ENCODE peak calls at places on chromosome 6, in four cellular contexts. One of them, this sample, is unnamed.

GRCh38 chr6:43842231-43842794 is 72.3 kb downstream of the VEGFA start:
- DNase-seq in GM12878: no peak
- DNase-seq in K562: no peak
- DNase-seq in HepG2: no peak
- DNase-seq in this sample: no peak

GRCh38 chr6:168223150-168223549 is 96.4 kb downstream of the DACT2 start:
- DNase-seq in HepG2: no peak
- DNase-seq in GM12878: no peak
- DNase-seq in K562: no peak
- DNase-seq in this sample: no peak

GRCh38 chr6:16849280-16850210 is 88.3 kb upstream of the ATXN1 start:
- DNase-seq in HepG2: peak
- DNase-seq in GM12878: no peak
- DNase-seq in K562: no peak
- DNase-seq in this sample: peak

GRCh38 chr6:122798099-122798641 is 9.1 kb downstream of the SMPDL3A start:
- DNase-seq in HepG2: peak
- DNase-seq in GM12878: no peak
- DNase-seq in K562: peak
- DNase-seq in this sample: peak

GRCh38 chr6:139536751-139537617 is 162.5 kb upstream of the CITED2 start:
- DNase-seq in GM12878: no peak
- DNase-seq in HepG2: no peak
- DNase-seq in K562: no peak
- DNase-seq in this sample: no peak

GRCh38 chr6:148837941-148838340 is 91.1 kb downstream of the UST start:
- DNase-seq in HepG2: no peak
- DNase-seq in GM12878: no peak
- DNase-seq in K562: no peak
- DNase-seq in this sample: no peak

GRCh38 chr6:13014551-13015378 is 298.2 kb downstream of the PHACTR1 start:
- DNase-seq in GM12878: no peak
- DNase-seq in K562: no peak
- DNase-seq in HepG2: no peak
- DNase-seq in this sample: no peak

GRCh38 chr6:161393839-161394364 is 120.0 kb upstream of the AGPAT4 start:
- DNase-seq in HepG2: peak
- DNase-seq in K562: peak
- DNase-seq in GM12878: peak
- DNase-seq in this sample: peak

GRCh38 chr6:83341765-83342164 is 89.1 kb downstream of the ME1 start:
- DNase-seq in GM12878: no peak
- DNase-seq in K562: no peak
- DNase-seq in HepG2: peak
- DNase-seq in this sample: peak

GRCh38 chr6:71190809-71191208 is 97.8 kb upstream of the OGFRL1 start:
- DNase-seq in HepG2: peak
- DNase-seq in GM12878: no peak
- DNase-seq in K562: no peak
- DNase-seq in this sample: peak

GRCh38 chr6:158460602-158461092 is 99.2 kb upstream of the TMEM181 start:
- DNase-seq in HepG2: no peak
- DNase-seq in K562: no peak
- DNase-seq in GM12878: no peak
- DNase-seq in this sample: no peak

GRCh38 chr6:44842616-44843015 is 455.1 kb downstream of the CDC5L start:
- DNase-seq in HepG2: no peak
- DNase-seq in GM12878: no peak
- DNase-seq in K562: no peak
- DNase-seq in this sample: no peak

GRCh38 chr6:107489636-107490567 is at the start of gene SOBP:
- DNase-seq in K562: peak
- DNase-seq in GM12878: no peak
- DNase-seq in HepG2: peak
- DNase-seq in this sample: peak

GRCh38 chr6:71205336-71205956 is 83.2 kb upstream of the OGFRL1 start:
- DNase-seq in K562: no peak
- DNase-seq in GM12878: no peak
- DNase-seq in HepG2: no peak
- DNase-seq in this sample: no peak

GRCh38 chr6:97040355-97040860 is 115.9 kb downstream of the KLHL32 start:
- DNase-seq in GM12878: no peak
- DNase-seq in HepG2: no peak
- DNase-seq in K562: no peak
- DNase-seq in this sample: no peak

GRCh38 chr6:125658759-125659431 is 90.5 kb upstream of the HEY2 start:
- DNase-seq in GM12878: no peak
- DNase-seq in K562: no peak
- DNase-seq in HepG2: no peak
- DNase-seq in this sample: no peak

DNA sequence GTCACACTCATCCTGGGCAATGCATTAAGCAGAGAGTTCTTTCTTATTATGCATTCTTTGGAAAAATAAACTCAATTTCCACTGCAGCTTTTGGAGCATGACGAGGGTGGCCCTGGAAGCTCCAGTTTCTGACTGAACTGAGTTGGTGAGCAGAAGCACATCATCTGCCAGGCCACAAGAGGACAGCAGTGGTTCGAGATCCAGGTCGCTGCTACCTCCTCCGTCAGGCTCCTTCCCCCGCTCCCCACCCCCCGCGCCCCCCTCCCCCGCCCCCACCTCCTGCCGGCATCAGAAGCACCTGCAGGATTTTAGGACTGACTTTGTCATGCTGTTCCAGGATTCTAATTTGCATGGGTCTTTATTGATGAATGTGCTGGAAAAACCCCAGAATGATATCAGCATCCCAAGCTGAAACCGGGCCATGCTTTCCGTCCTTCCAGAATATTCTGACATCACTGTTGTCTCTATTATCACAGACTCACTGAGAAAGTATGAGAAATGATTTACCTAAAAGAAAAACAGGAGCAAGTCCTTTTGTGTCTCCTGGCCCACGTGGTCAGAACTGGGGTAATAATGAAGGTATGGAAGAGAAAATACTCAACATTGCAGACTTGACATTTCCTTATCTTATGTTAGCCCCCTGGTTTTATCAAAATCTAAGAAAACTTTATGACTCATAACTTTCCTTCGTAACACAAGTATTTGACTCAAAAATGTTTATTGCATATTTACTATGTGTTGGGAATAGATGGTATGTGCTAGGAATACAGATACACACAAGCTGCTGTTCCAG is 220.1 kb upstream of the EXOC2 start:
- DNase-seq in HepG2: peak
- DNase-seq in GM12878: no peak
- DNase-seq in K562: peak
- DNase-seq in this sample: no peak
- TF ChIP-seq CHD4 in HepG2: no peak
- TF ChIP-seq CHD4 in GM12878: no peak
- TF ChIP-seq CHD4 in K562: no peak
- TF ChIP-seq CHD4 in this sample: no peak

GRCh38 chr6:109455161-109455501 is 441 bp downstream of the MICAL1 start:
- DNase-seq in HepG2: no peak
- DNase-seq in GM12878: no peak
- DNase-seq in K562: no peak
- DNase-seq in this sample: no peak

GRCh38 chr6:109454483-109455160 is 950 bp downstream of the MICAL1 start:
- DNase-seq in K562: no peak
- DNase-seq in HepG2: no peak
- DNase-seq in GM12878: peak
- DNase-seq in this sample: no peak

GRCh38 chr6:109456283-109456583 is 661 bp upstream of the MICAL1 start:
- DNase-seq in K562: no peak
- DNase-seq in HepG2: no peak
- DNase-seq in GM12878: no peak
- DNase-seq in this sample: no peak

GRCh38 chr6:109456710-109457595 is 1.4 kb upstream of the MICAL1 start:
- DNase-seq in K562: no peak
- DNase-seq in HepG2: no peak
- DNase-seq in GM12878: no peak
- DNase-seq in this sample: no peak

DNA sequence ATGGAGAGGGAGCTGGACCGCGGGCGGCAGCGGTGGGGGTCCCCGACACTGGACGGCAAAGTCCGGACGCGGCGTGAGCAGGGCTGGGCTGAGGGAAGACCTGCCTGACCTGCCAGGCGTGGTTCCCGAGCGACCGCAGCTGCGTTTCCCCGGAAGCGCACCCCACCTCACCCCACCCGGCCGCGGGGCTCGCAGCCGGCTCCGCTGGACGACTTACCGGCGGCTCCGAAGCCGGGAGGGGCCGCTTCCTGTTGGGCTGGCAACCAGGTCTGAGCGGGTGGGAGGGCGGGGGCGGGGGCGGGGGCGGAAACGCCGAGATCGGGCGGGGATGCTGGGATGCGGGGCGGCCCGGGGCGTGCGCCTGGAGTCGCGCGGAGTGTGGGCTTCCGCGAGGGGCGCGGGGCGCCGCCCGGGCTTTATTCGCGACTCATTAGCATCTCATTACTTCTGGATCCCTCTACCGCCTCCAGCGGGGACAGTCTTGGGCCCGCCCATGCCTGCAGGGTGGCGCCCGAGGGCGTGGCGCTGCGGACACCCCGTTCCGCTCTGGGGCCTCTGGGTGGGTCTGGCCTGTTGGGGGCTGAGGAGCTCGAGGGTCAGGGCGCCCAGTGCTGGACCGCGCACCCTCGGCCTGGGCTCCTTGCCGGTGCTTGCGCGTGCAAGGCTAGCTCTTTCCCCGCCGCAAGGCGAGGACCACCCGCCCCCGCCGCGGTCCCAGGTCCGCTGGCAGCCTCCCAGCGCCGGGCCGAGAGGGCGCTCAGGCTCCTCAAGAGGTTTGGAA is at the start of gene MICAL1:
- DNase-seq in K562: peak
- DNase-seq in GM12878: peak
- DNase-seq in HepG2: peak
- DNase-seq in this sample: peak
- TF ChIP-seq CHD4 in K562: no peak
- TF ChIP-seq CHD4 in GM12878: no peak
- TF ChIP-seq CHD4 in HepG2: no peak
- TF ChIP-seq CHD4 in this sample: no peak

DNA sequence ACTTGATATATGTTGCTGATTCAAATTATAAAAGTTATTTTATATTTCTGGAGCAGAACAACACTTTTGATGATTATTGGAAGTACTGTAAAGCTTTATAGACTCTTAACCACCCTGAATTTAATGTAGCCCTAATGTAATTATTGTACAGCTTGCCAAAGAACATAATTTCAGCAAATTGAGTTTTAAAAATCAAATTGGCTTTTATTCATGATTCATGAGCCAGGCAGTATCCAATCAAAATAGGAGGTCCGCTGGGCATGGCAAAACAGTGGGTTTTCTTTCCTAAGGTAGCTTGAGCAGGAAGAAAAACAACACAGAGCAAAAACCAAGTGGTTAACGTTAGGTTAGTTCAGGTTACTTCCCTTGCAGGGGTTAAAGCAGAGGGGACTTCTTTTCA is 64.8 kb upstream of the MAP7 start:
- DNase-seq in HepG2: no peak
- DNase-seq in K562: no peak
- DNase-seq in GM12878: no peak
- DNase-seq in this sample: no peak
- TF ChIP-seq CHD4 in HepG2: no peak
- TF ChIP-seq CHD4 in K562: no peak
- TF ChIP-seq CHD4 in GM12878: no peak
- TF ChIP-seq CHD4 in this sample: no peak

DNA sequence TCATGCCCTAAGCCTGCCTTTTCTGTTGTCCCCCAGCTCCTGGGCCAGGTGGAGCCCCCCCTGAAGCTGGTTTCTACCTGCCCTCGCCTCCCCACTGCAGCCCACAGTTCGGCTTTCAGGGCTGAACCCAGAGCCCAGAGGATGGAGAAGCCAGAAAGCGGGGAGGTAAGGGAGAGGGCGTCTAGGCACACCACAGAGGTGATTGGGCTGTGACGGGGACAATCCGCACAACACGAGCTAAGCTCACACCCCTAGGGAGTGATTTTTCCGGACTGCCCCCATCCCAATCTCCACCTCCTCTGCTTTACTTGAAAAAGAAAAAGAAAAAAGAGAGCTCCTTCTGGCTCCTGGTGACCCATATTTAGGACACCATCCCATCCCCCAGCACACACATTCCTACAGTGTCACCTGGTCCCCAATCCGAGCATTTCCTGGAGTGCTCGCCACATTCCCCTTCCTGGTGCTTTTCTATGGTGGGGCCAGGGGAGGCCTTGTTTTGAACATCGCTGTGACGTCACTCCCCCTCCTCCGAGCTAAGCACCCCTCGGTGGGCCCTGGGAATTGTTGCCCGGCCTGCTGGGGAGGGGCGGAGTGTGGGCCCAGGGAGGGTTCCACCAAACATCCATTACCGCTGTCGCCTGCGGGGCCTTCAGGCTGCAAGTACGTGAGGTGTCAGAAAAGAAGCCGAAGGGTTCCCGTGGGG is 3.0 kb upstream of the FOXC1 start:
- DNase-seq in K562: no peak
- DNase-seq in GM12878: no peak
- DNase-seq in HepG2: no peak
- DNase-seq in this sample: no peak
- TF ChIP-seq CHD4 in K562: no peak
- TF ChIP-seq CHD4 in GM12878: no peak
- TF ChIP-seq CHD4 in HepG2: no peak
- TF ChIP-seq CHD4 in this sample: no peak